ENCODE peak calls at places on chromosomes 11 and 22, in seven cellular contexts. One of them, this sample, is unnamed.

GRCh38 chr11:75763846-75764245 is 4.7 kb upstream of the DGAT2 start:
- DNase-seq in brain microvascular endothelial cell: no peak
- DNase-seq in hepatocyte: no peak
- DNase-seq in AG04450: no peak
- DNase-seq in tibial nerve: no peak
- DNase-seq in upper lobe of right lung: no peak
- DNase-seq in esophagus muscularis mucosa: no peak
- DNase-seq in this sample: no peak

GRCh38 chr22:25696763-25697710 is 45.0 kb upstream of the MYO18B start:
- DNase-seq in AG04450: no peak
- DNase-seq in brain microvascular endothelial cell: no peak
- DNase-seq in tibial nerve: no peak
- DNase-seq in hepatocyte: no peak
- DNase-seq in esophagus muscularis mucosa: no peak
- DNase-seq in upper lobe of right lung: no peak
- DNase-seq in this sample: no peak

GRCh38 chr11:120228794-120229384 is 11.1 kb upstream of the POU2F3 start:
- DNase-seq in brain microvascular endothelial cell: no peak
- DNase-seq in AG04450: no peak
- DNase-seq in tibial nerve: no peak
- DNase-seq in hepatocyte: no peak
- DNase-seq in upper lobe of right lung: no peak
- DNase-seq in esophagus muscularis mucosa: no peak
- DNase-seq in this sample: no peak

GRCh38 chr11:587978-588380 is 11.7 kb downstream of the PHRF1 start:
- DNase-seq in tibial nerve: no peak
- DNase-seq in esophagus muscularis mucosa: no peak
- DNase-seq in AG04450: no peak
- DNase-seq in upper lobe of right lung: peak
- DNase-seq in hepatocyte: peak
- DNase-seq in brain microvascular endothelial cell: peak
- DNase-seq in this sample: no peak

GRCh38 chr11:69300124-69301032 is 6.4 kb downstream of the MYEOV start:
- DNase-seq in AG04450: no peak
- DNase-seq in brain microvascular endothelial cell: peak
- DNase-seq in esophagus muscularis mucosa: no peak
- DNase-seq in upper lobe of right lung: peak
- DNase-seq in hepatocyte: no peak
- DNase-seq in tibial nerve: no peak
- DNase-seq in this sample: no peak

GRCh38 chr11:97993565-97993964 is 1027.2 kb upstream of the CNTN5 start:
- DNase-seq in brain microvascular endothelial cell: no peak
- DNase-seq in upper lobe of right lung: no peak
- DNase-seq in tibial nerve: no peak
- DNase-seq in esophagus muscularis mucosa: no peak
- DNase-seq in AG04450: no peak
- DNase-seq in hepatocyte: no peak
- DNase-seq in this sample: no peak

GRCh38 chr22:50301581-50301991 is 5.9 kb downstream of the PLXNB2 start:
- DNase-seq in brain microvascular endothelial cell: no peak
- DNase-seq in hepatocyte: peak
- DNase-seq in tibial nerve: no peak
- DNase-seq in esophagus muscularis mucosa: no peak
- DNase-seq in upper lobe of right lung: no peak
- DNase-seq in AG04450: no peak
- DNase-seq in this sample: no peak

GRCh38 chr11:78397398-78397797 is 20.2 kb downstream of the GAB2 start:
- DNase-seq in upper lobe of right lung: no peak
- DNase-seq in esophagus muscularis mucosa: no peak
- DNase-seq in hepatocyte: no peak
- DNase-seq in brain microvascular endothelial cell: no peak
- DNase-seq in tibial nerve: no peak
- DNase-seq in AG04450: no peak
- DNase-seq in this sample: peak

GRCh38 chr11:13278620-13279486 is 1.3 kb downstream of the BMAL1 start:
- DNase-seq in brain microvascular endothelial cell: no peak
- DNase-seq in tibial nerve: no peak
- DNase-seq in upper lobe of right lung: no peak
- DNase-seq in AG04450: no peak
- DNase-seq in hepatocyte: peak
- DNase-seq in esophagus muscularis mucosa: no peak
- DNase-seq in this sample: peak

GRCh38 chr11:12077535-12078280 is 32.7 kb upstream of the MICAL2 start:
- DNase-seq in hepatocyte: no peak
- DNase-seq in AG04450: no peak
- DNase-seq in brain microvascular endothelial cell: no peak
- DNase-seq in tibial nerve: no peak
- DNase-seq in upper lobe of right lung: no peak
- DNase-seq in esophagus muscularis mucosa: no peak
- DNase-seq in this sample: no peak

GRCh38 chr11:70596091-70596490 is 197.8 kb downstream of the CTTN start:
- DNase-seq in upper lobe of right lung: no peak
- DNase-seq in esophagus muscularis mucosa: no peak
- DNase-seq in hepatocyte: no peak
- DNase-seq in brain microvascular endothelial cell: no peak
- DNase-seq in AG04450: no peak
- DNase-seq in tibial nerve: no peak
- DNase-seq in this sample: no peak

GRCh38 chr11:108239076-108239475 is 16.2 kb downstream of the ATM start:
- DNase-seq in hepatocyte: no peak
- DNase-seq in AG04450: no peak
- DNase-seq in esophagus muscularis mucosa: no peak
- DNase-seq in upper lobe of right lung: no peak
- DNase-seq in tibial nerve: no peak
- DNase-seq in brain microvascular endothelial cell: no peak
- DNase-seq in this sample: peak

GRCh38 chr11:6433998-6434650 is 6.7 kb downstream of the HPX start:
- DNase-seq in esophagus muscularis mucosa: no peak
- DNase-seq in AG04450: no peak
- DNase-seq in upper lobe of right lung: no peak
- DNase-seq in brain microvascular endothelial cell: no peak
- DNase-seq in hepatocyte: no peak
- DNase-seq in tibial nerve: no peak
- DNase-seq in this sample: no peak

GRCh38 chr11:86775342-86775741 is 25.0 kb upstream of the PRSS23 start:
- DNase-seq in hepatocyte: no peak
- DNase-seq in tibial nerve: no peak
- DNase-seq in upper lobe of right lung: no peak
- DNase-seq in brain microvascular endothelial cell: no peak
- DNase-seq in AG04450: no peak
- DNase-seq in esophagus muscularis mucosa: peak
- DNase-seq in this sample: no peak

GRCh38 chr11:119741369-119742262 is 12.6 kb upstream of the NECTIN1 start:
- DNase-seq in hepatocyte: peak
- DNase-seq in esophagus muscularis mucosa: no peak
- DNase-seq in brain microvascular endothelial cell: no peak
- DNase-seq in tibial nerve: no peak
- DNase-seq in AG04450: no peak
- DNase-seq in upper lobe of right lung: peak
- DNase-seq in this sample: peak

GRCh38 chr22:27105142-27106025 is 448.0 kb downstream of the MIAT start:
- DNase-seq in esophagus muscularis mucosa: no peak
- DNase-seq in AG04450: no peak
- DNase-seq in upper lobe of right lung: no peak
- DNase-seq in tibial nerve: peak
- DNase-seq in hepatocyte: peak
- DNase-seq in brain microvascular endothelial cell: peak
- DNase-seq in this sample: no peak

GRCh38 chr11:37124384-37124783 is 526.3 kb upstream of the RAG2 start:
- DNase-seq in esophagus muscularis mucosa: no peak
- DNase-seq in brain microvascular endothelial cell: no peak
- DNase-seq in hepatocyte: peak
- DNase-seq in AG04450: no peak
- DNase-seq in upper lobe of right lung: no peak
- DNase-seq in tibial nerve: no peak
- DNase-seq in this sample: no peak

GRCh38 chr11:126636911-126637799 is 281.7 kb downstream of the ST3GAL4 start:
- DNase-seq in brain microvascular endothelial cell: peak
- DNase-seq in tibial nerve: no peak
- DNase-seq in AG04450: no peak
- DNase-seq in hepatocyte: no peak
- DNase-seq in esophagus muscularis mucosa: no peak
- DNase-seq in upper lobe of right lung: no peak
- DNase-seq in this sample: no peak

GRCh38 chr11:40882301-40882700 is 577.2 kb downstream of the LRRC4C start:
- DNase-seq in AG04450: no peak
- DNase-seq in tibial nerve: no peak
- DNase-seq in hepatocyte: no peak
- DNase-seq in upper lobe of right lung: no peak
- DNase-seq in brain microvascular endothelial cell: no peak
- DNase-seq in esophagus muscularis mucosa: no peak
- DNase-seq in this sample: no peak

GRCh38 chr11:84865791-84866535 is 761.2 kb downstream of the DLG2 start:
- DNase-seq in brain microvascular endothelial cell: no peak
- DNase-seq in AG04450: no peak
- DNase-seq in hepatocyte: no peak
- DNase-seq in esophagus muscularis mucosa: no peak
- DNase-seq in upper lobe of right lung: no peak
- DNase-seq in tibial nerve: no peak
- DNase-seq in this sample: no peak

GRCh38 chr11:84720706-84721402 is 906.3 kb downstream of the DLG2 start:
- DNase-seq in AG04450: no peak
- DNase-seq in esophagus muscularis mucosa: no peak
- DNase-seq in tibial nerve: peak
- DNase-seq in upper lobe of right lung: peak
- DNase-seq in brain microvascular endothelial cell: no peak
- DNase-seq in hepatocyte: peak
- DNase-seq in this sample: peak

GRCh38 chr11:104343578-104343977 is 179.6 kb upstream of the PDGFD start:
- DNase-seq in upper lobe of right lung: no peak
- DNase-seq in tibial nerve: no peak
- DNase-seq in esophagus muscularis mucosa: no peak
- DNase-seq in brain microvascular endothelial cell: no peak
- DNase-seq in AG04450: no peak
- DNase-seq in hepatocyte: peak
- DNase-seq in this sample: no peak

GRCh38 chr11:4672470-4672869 is 25.2 kb downstream of the OR51E2 start:
- DNase-seq in tibial nerve: no peak
- DNase-seq in AG04450: peak
- DNase-seq in upper lobe of right lung: no peak
- DNase-seq in esophagus muscularis mucosa: no peak
- DNase-seq in hepatocyte: no peak
- DNase-seq in brain microvascular endothelial cell: no peak
- DNase-seq in this sample: no peak

GRCh38 chr22:29443861-29444431 is 5.6 kb downstream of the RFPL1 start:
- DNase-seq in esophagus muscularis mucosa: no peak
- DNase-seq in AG04450: no peak
- DNase-seq in upper lobe of right lung: no peak
- DNase-seq in brain microvascular endothelial cell: no peak
- DNase-seq in tibial nerve: no peak
- DNase-seq in hepatocyte: no peak
- DNase-seq in this sample: no peak

GRCh38 chr11:19315511-19315910 is 74.8 kb upstream of the E2F8 start:
- DNase-seq in AG04450: no peak
- DNase-seq in esophagus muscularis mucosa: peak
- DNase-seq in brain microvascular endothelial cell: no peak
- DNase-seq in upper lobe of right lung: no peak
- DNase-seq in hepatocyte: no peak
- DNase-seq in tibial nerve: no peak
- DNase-seq in this sample: no peak
- H3K27ac ChIP-seq in AG04450: no peak
- H3K27ac ChIP-seq in esophagus muscularis mucosa: no peak
- H3K27ac ChIP-seq in brain microvascular endothelial cell: no peak
- H3K27ac ChIP-seq in upper lobe of right lung: no peak
- H3K27ac ChIP-seq in hepatocyte: no peak
- H3K27ac ChIP-seq in tibial nerve: no peak
- H3K27ac ChIP-seq in this sample: no peak

DNA sequence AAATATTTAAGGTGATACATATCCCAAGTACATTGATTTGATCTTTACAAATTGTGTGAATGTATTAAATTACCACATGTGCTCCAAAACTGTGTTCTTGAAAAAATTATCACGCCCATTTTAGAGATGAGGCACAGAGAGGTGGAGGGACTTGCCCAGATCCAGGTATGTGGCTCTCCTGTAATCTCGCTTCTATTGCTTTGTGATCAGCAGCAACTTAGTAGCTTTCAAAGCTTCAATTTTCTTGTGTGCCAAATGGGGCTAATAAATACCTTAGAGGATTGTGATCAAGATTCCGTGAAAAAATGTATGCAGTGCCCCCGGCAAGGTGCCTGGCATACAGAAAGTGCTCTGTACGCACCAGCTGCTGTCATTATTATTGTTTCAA is 18.0 kb downstream of the PTPRJ start:
- DNase-seq in tibial nerve: no peak
- DNase-seq in brain microvascular endothelial cell: no peak
- DNase-seq in esophagus muscularis mucosa: no peak
- DNase-seq in upper lobe of right lung: no peak
- DNase-seq in AG04450: no peak
- DNase-seq in hepatocyte: no peak
- DNase-seq in this sample: no peak
- H3K4me3 ChIP-seq in tibial nerve: no peak
- H3K4me3 ChIP-seq in brain microvascular endothelial cell: no peak
- H3K4me3 ChIP-seq in esophagus muscularis mucosa: no peak
- H3K4me3 ChIP-seq in upper lobe of right lung: no peak
- H3K4me3 ChIP-seq in AG04450: no peak
- H3K4me3 ChIP-seq in hepatocyte: no peak
- H3K4me3 ChIP-seq in this sample: no peak

DNA sequence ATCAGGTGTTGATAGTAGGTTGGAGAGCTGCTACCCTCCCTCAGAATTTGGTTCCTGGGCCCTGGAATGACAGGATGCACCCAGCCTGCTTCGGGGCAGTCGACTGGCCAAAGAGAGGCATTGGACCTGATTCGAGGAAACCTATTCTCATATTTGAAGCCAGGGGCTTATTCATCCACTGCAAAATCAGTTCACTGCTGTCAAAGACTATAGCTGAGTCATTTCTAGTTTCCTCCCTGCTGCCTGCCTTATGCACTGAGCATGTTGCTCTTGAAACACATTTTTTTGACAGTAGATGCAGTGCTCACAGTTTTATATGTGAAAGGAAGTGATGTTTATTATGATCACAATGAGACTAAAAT is 565.4 kb downstream of the ETS1 start:
- DNase-seq in brain microvascular endothelial cell: peak
- DNase-seq in hepatocyte: no peak
- DNase-seq in esophagus muscularis mucosa: peak
- DNase-seq in upper lobe of right lung: no peak
- DNase-seq in AG04450: no peak
- DNase-seq in tibial nerve: no peak
- DNase-seq in this sample: no peak
- TF ChIP-seq CTCF in brain microvascular endothelial cell: no peak
- TF ChIP-seq CTCF in hepatocyte: no peak
- TF ChIP-seq CTCF in esophagus muscularis mucosa: no peak
- TF ChIP-seq CTCF in upper lobe of right lung: no peak
- TF ChIP-seq CTCF in AG04450: no peak
- TF ChIP-seq CTCF in tibial nerve: no peak
- TF ChIP-seq CTCF in this sample: no peak

DNA sequence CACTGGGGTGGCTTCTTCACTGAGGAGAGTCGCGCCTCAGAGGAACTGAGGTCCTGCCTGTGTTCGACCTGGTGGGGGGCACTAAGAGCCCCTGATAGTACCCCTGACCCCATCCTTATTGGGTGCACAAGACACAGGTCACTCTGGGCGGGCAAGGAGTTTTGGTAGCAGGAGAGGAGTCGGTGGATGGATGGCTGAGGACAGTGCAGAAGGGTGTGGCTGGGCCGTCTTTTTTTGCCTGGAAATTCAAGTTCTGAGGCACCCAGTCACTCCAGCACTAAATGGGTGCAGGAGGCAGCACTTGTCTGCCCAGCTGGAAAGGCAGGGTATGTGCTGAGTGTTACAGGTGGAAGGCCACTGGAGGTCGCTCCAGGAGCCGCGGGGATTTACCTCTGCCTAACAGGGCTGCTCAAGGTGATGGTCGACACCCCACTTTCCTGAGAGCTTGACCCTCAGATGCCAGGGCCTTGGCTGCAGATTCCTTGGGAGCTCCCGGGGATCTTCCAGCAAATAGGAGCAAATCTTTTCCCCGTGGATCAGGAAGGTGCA is 960 bp downstream of the TSSC4 start:
- DNase-seq in tibial nerve: no peak
- DNase-seq in hepatocyte: no peak
- DNase-seq in AG04450: no peak
- DNase-seq in brain microvascular endothelial cell: no peak
- DNase-seq in upper lobe of right lung: no peak
- DNase-seq in esophagus muscularis mucosa: no peak
- DNase-seq in this sample: no peak
- H3K27ac ChIP-seq in tibial nerve: no peak
- H3K27ac ChIP-seq in hepatocyte: peak
- H3K27ac ChIP-seq in AG04450: peak
- H3K27ac ChIP-seq in brain microvascular endothelial cell: peak
- H3K27ac ChIP-seq in upper lobe of right lung: peak
- H3K27ac ChIP-seq in esophagus muscularis mucosa: peak
- H3K27ac ChIP-seq in this sample: no peak